ENCODE peak calls at places on chromosome 19, in six cellular contexts. B, W, S, O, T and E are unnamed samples. For H3K9me3, the result is how much of the 10 kb centered on the place peaks cover.

GRCh38 chr19:53002479-53002878 is 11.2 kb upstream of the ERVV-1 start:
- DNase-seq in B (no peak), W (no peak), S (no peak), O (no peak), T (no peak), E (no peak)

GRCh38 chr19:49858591-49858985 is 7.6 kb downstream of the PTOV1 start:
- DNase-seq in B (no peak), W (no peak), S (no peak), O (peak), T (no peak), E (no peak)

GRCh38 chr19:10533656-10534386 is 9.9 kb upstream of the ATG4D start:
- DNase-seq in B (no peak), W (peak), S (peak), O (peak), T (no peak), E (no peak)

GRCh38 chr19:33368074-33368864 is 5.2 kb upstream of the CEBPG start:
- DNase-seq in B (no peak), W (peak), S (peak), O (no peak), T (no peak), E (no peak)

GRCh38 chr19:1392939-1393530 is 8.3 kb downstream of the GAMT start:
- DNase-seq in B (no peak), W (no peak), S (no peak), O (no peak), T (no peak), E (no peak)

GRCh38 chr19:345320-345879 is 804 bp upstream of the MIER2 start:
- DNase-seq in B (no peak), W (no peak), S (no peak), O (no peak), T (no peak), E (no peak)

GRCh38 chr19:15154002-15154612 is 46.7 kb downstream of the NOTCH3 start:
- DNase-seq in B (peak), W (peak), S (peak), O (peak), T (peak), E (no peak)

GRCh38 chr19:3163943-3164342 is 14.6 kb upstream of the S1PR4 start:
- DNase-seq in B (no peak), W (no peak), S (no peak), O (no peak), T (no peak), E (no peak)

GRCh38 chr19:52138614-52139290 is 986 bp downstream of the ZNF616 start:
- DNase-seq in B (peak), W (peak), S (peak), O (no peak), T (peak), E (no peak)

GRCh38 chr19:16386619-16387240 is 62.1 kb downstream of the KLF2 start:
- DNase-seq in B (peak), W (peak), S (peak), O (no peak), T (no peak), E (peak)

GRCh38 chr19:48351341-48351752 is 12.4 kb downstream of the TMEM143 start:
- DNase-seq in B (peak), W (peak), S (peak), O (peak), T (peak), E (peak)

GRCh38 chr19:45769821-45770191 is 754 bp upstream of the SIX5 start:
- DNase-seq in B (no peak), W (peak), S (peak), O (no peak), T (peak), E (no peak)

GRCh38 chr19:3338541-3339181 is 27.7 kb upstream of the NFIC start:
- DNase-seq in B (no peak), W (no peak), S (peak), O (no peak), T (no peak), E (no peak)

GRCh38 chr19:38842439-38843174 is 7.2 kb downstream of the HNRNPL start:
- DNase-seq in B (no peak), W (no peak), S (no peak), O (no peak), T (no peak), E (no peak)

GRCh38 chr19:38736036-38736412 is 8.2 kb downstream of the CAPN12 start:
- DNase-seq in B (peak), W (no peak), S (peak), O (peak), T (peak), E (no peak)

GRCh38 chr19:782195-783043 is 14.8 kb upstream of the PTBP1 start:
- DNase-seq in B (peak), W (peak), S (peak), O (no peak), T (peak), E (peak)

GRCh38 chr19:18346091-18346490 is 5.7 kb downstream of the PGPEP1 start:
- DNase-seq in B (peak), W (no peak), S (no peak), O (peak), T (peak), E (no peak)

GRCh38 chr19:41332000-41332399 is 21.7 kb downstream of the TGFB1 start:
- DNase-seq in B (no peak), W (no peak), S (no peak), O (no peak), T (no peak), E (no peak)

GRCh38 chr19:39843919-39844793 is 2.0 kb downstream of the FBL start:
- DNase-seq in B (no peak), W (peak), S (peak), O (peak), T (no peak), E (no peak)

GRCh38 chr19:52786078-52786463 is 520 bp downstream of the ZNF600 start:
- DNase-seq in B (no peak), W (no peak), S (no peak), O (no peak), T (peak), E (no peak)

GRCh38 chr19:2625434-2625833 is 77.1 kb downstream of the GNG7 start:
- DNase-seq in B (no peak), W (no peak), S (no peak), O (no peak), T (no peak), E (no peak)

GRCh38 chr19:18171605-18172327 is 1.8 kb upstream of the IFI30 start:
- DNase-seq in B (no peak), W (no peak), S (no peak), O (no peak), T (no peak), E (no peak)

GRCh38 chr19:13118424-13119193 is 545 bp downstream of the NACC1 start:
- DNase-seq in B (peak), W (peak), S (peak), O (no peak), T (peak), E (peak)

GRCh38 chr19:8017808-8018207 is 12.4 kb upstream of the ELAVL1 start:
- DNase-seq in B (no peak), W (no peak), S (no peak), O (peak), T (no peak), E (no peak)

GRCh38 chr19:42528354-42529247 is at the start of gene CEACAM1:
- DNase-seq in B (no peak), W (no peak), S (no peak), O (peak), T (peak), E (no peak)
- H3K23ac ChIP-seq in B (no peak), W (no peak), S (no peak), O (no peak), T (no peak), E (no peak)

DNA sequence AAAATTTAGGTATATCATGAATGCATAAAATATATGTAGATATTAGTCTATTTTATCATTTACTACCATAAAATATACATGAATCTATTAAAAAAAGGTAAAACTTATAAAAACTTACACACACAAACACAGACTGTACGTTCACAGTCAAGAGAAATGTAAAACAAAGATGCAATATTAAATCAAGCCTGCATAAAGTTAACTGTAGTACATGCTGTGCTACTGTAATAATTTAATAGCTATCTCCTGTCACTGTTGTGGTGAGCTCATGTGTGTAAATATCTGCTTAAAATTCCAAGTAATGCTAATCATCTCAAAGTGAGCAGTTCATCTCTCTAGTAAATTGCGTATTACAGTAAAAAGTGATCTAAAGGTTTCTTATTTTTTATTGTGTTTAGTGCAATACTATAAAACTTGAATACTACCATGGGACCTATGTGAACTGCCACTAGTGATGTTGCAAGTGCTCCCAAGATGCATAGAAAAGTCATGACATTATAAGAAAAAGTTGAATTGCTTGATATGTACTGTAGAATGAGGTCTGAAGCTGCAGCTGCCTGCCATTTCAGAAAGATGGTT is 762 bp upstream of the ZNF233 start:
- DNase-seq in B (no peak), W (no peak), S (no peak), O (no peak), T (no peak), E (no peak)
- H3K9me3 ChIP-seq in B (under half), W (under half), S (half or more), O (under half), T (under half), E (under half)

GRCh38 chr19:36113425-36113824 is 1.2 kb downstream of the POLR2I start:
- DNase-seq in B (peak), W (no peak), S (no peak), O (no peak), T (no peak), E (no peak)
- H3K23ac ChIP-seq in B (no peak), W (no peak), S (no peak), O (no peak), T (no peak), E (peak)

DNA sequence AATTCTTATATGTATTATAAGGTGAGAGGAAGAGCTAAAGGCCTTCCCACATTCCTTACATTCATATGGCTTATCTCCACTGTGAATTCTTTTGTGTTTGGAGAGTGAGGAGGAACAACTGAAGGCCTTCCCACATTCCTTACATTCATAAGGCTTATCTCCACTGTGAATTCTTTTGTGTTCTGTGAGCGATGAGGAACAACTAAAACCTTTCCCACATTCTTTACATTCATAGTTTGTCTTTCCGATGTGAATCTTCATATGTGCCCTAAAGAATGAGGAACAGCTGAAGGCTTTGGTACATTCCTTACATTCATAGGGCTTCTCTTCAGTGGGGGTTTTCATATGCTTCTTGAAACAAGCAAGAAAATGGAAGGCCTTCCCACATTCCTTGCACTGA is 13.3 kb downstream of the ZNF699 start:
- DNase-seq in B (no peak), W (no peak), S (no peak), O (peak), T (no peak), E (no peak)
- H3K9me3 ChIP-seq in B (half or more), W (half or more), S (half or more), O (under half), T (half or more), E (under half)

GRCh38 chr19:5624154-5624663 is 1.3 kb downstream of the SAFB start:
- DNase-seq in B (no peak), W (peak), S (peak), O (no peak), T (peak), E (no peak)

GRCh38 chr19:5627395-5627904 is 4.6 kb downstream of the SAFB start:
- DNase-seq in B (peak), W (peak), S (peak), O (no peak), T (no peak), E (no peak)

GRCh38 chr19:5623397-5624153 is 692 bp downstream of the SAFB start:
- DNase-seq in B (no peak), W (no peak), S (peak), O (no peak), T (no peak), E (no peak)

GRCh38 chr19:5624741-5625140 is 1.9 kb downstream of the SAFB start:
- DNase-seq in B (no peak), W (no peak), S (no peak), O (no peak), T (no peak), E (no peak)

DNA sequence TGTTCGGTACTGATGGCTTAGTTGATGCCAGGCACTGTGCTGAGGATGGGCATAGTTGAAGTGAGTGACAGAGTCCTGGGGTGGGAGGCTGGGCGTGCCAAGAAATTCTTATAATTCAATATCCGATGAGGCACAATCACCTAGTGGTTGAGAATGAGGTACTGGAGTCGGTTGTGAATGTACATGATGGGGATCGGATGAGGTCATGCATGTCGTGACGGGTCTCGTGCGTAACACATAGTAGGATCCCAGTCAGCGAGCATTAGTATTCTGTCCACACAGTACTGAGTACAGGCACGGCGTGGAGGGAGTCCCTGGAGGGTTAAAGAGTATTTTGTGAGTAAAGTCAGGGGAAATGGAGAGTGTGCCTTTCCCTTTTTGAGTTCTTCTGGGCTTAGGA is 2.8 kb downstream of the SAFB start:
- DNase-seq in B (no peak), W (no peak), S (no peak), O (no peak), T (no peak), E (no peak)
- H3K23ac ChIP-seq in B (no peak), W (peak), S (no peak), O (no peak), T (no peak), E (no peak)

DNA sequence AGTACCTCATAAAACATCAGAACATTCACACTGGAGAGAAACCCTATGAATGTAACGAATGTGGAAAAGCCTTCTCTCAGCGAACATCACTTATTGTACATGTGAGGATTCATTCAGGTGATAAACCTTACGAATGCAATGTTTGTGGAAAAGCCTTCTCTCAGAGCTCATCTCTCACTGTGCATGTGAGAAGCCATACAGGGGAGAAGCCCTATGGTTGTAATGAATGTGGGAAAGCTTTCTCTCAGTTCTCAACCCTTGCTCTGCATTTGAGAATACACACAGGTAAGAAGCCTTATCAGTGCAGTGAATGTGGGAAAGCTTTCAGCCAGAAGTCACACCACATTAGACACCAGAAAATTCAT is 22.0 kb downstream of the ZNF146 start:
- DNase-seq in B (no peak), W (no peak), S (no peak), O (no peak), T (no peak), E (no peak)
- H3K9me3 ChIP-seq in B (under half), W (under half), S (half or more), O (under half), T (under half), E (under half)

GRCh38 chr19:31351212-31352193 is 2.3 kb upstream of the TSHZ3 start:
- DNase-seq in B (no peak), W (peak), S (peak), O (peak), T (peak), E (no peak)
- H3K23ac ChIP-seq in B (no peak), W (peak), S (peak), O (no peak), T (no peak), E (peak)